ENCODE peak calls at places on chromosomes 7 and 10, in ten cellular contexts. W, V, E, U, F, H, D, M, A and B are unnamed samples.

GRCh38 chr7:158094671-158095256 is 492.9 kb downstream of the PTPRN2 start:
- DNase-seq in H (no peak), F (no peak), E (no peak), W (no peak), M (no peak), A (no peak), D (no peak), V (no peak), U (no peak), B (no peak)

GRCh38 chr10:72316748-72317435 is 37.8 kb downstream of the DNAJB12 start:
- DNase-seq in M (no peak), F (no peak), V (no peak), A (peak), W (no peak), E (peak), H (no peak), U (peak), D (peak), B (no peak)

GRCh38 chr10:22893776-22894175 is 34.1 kb upstream of the ARMC3 start:
- DNase-seq in M (no peak), F (no peak), H (no peak), W (no peak), A (no peak), D (no peak), U (no peak), V (no peak), E (no peak), B (no peak)

GRCh38 chr7:7178081-7178480 is 4.3 kb upstream of the C1GALT1 start:
- DNase-seq in F (no peak), W (no peak), V (no peak), M (no peak), A (no peak), D (no peak), E (no peak), U (no peak), H (no peak), B (no peak)

GRCh38 chr7:4642468-4643203 is 39.5 kb upstream of the FOXK1 start:
- DNase-seq in D (no peak), E (no peak), A (no peak), U (no peak), M (no peak), F (no peak), H (no peak), W (no peak), V (no peak), B (no peak)

GRCh38 chr7:18045171-18045570 is 17.5 kb upstream of the PRPS1L1 start:
- DNase-seq in V (no peak), W (no peak), H (no peak), E (no peak), D (no peak), U (no peak), M (no peak), F (no peak), A (no peak), B (no peak)

GRCh38 chr7:93232673-93233018 is 480 bp downstream of the VPS50 start:
- DNase-seq in H (no peak), U (peak), M (no peak), V (no peak), W (no peak), E (no peak), A (no peak), D (no peak), F (no peak), B (no peak)

GRCh38 chr10:34305189-34305588 is 509.9 kb downstream of the PARD3 start:
- DNase-seq in M (no peak), W (no peak), D (no peak), U (peak), V (no peak), H (peak), F (no peak), E (no peak), A (no peak), B (no peak)

GRCh38 chr10:16996530-16996964 is 133.1 kb downstream of the CUBN start:
- DNase-seq in M (no peak), U (no peak), F (no peak), E (no peak), D (no peak), H (no peak), W (peak), V (no peak), A (no peak), B (no peak)

GRCh38 chr7:107931740-107932515 is 40.9 kb downstream of the DLD start:
- DNase-seq in H (no peak), E (peak), M (no peak), F (no peak), U (no peak), A (peak), V (no peak), D (no peak), W (no peak), B (no peak)

GRCh38 chr10:83076443-83076842 is 1062.9 kb upstream of the GHITM start:
- DNase-seq in E (no peak), V (no peak), M (no peak), A (no peak), U (no peak), D (no peak), H (no peak), F (no peak), W (no peak), B (no peak)

GRCh38 chr7:94297397-94297838 is 97.3 kb upstream of the COL1A2 start:
- DNase-seq in V (peak), F (no peak), E (peak), H (no peak), M (peak), A (no peak), D (no peak), W (peak), U (no peak), B (no peak)

GRCh38 chr7:18163091-18163490 is 135.4 kb upstream of the PRPS1L1 start:
- DNase-seq in H (no peak), V (no peak), M (no peak), E (no peak), D (no peak), W (no peak), U (no peak), F (no peak), A (no peak), B (no peak)

GRCh38 chr10:52541082-52541481 is 227.0 kb downstream of the DKK1 start:
- DNase-seq in F (no peak), D (no peak), E (no peak), W (peak), M (no peak), U (no peak), V (peak), A (no peak), H (no peak), B (no peak)

GRCh38 chr10:94133239-94133638 is 139.5 kb downstream of the PLCE1 start:
- DNase-seq in D (no peak), H (no peak), F (peak), W (no peak), M (no peak), U (no peak), V (no peak), A (peak), E (peak), B (no peak)

GRCh38 chr7:7119668-7120208 is 62.6 kb upstream of the C1GALT1 start:
- DNase-seq in H (no peak), D (no peak), E (peak), A (no peak), W (no peak), F (no peak), M (no peak), U (no peak), V (no peak), B (no peak)

GRCh38 chr7:140723002-140723401 is 26.5 kb downstream of the NDUFB2 start:
- DNase-seq in E (no peak), W (no peak), D (no peak), F (no peak), A (no peak), V (no peak), H (no peak), M (no peak), U (no peak), B (no peak)

GRCh38 chr10:67297637-67298181 is 371.9 kb downstream of the LRRTM3 start:
- DNase-seq in F (no peak), V (no peak), A (no peak), H (no peak), D (no peak), E (no peak), M (no peak), W (no peak), U (no peak), B (no peak)

GRCh38 chr10:121734517-121735137 is 136.4 kb upstream of the FGFR2 start:
- DNase-seq in V (peak), W (peak), A (no peak), E (peak), F (no peak), U (peak), D (no peak), H (peak), M (no peak), B (peak)

GRCh38 chr10:1962025-1962424 is 224.7 kb upstream of the ADARB2 start:
- DNase-seq in U (peak), F (no peak), W (no peak), V (no peak), A (no peak), D (no peak), E (no peak), H (no peak), M (no peak), B (no peak)

GRCh38 chr7:44278451-44279161 is 46.8 kb downstream of the CAMK2B start:
- DNase-seq in H (no peak), F (peak), E (peak), A (no peak), V (peak), U (no peak), W (peak), M (no peak), D (peak), B (no peak)

GRCh38 chr7:79868010-79868409 is 266.6 kb upstream of the GNAI1 start:
- DNase-seq in E (no peak), D (no peak), F (no peak), W (peak), A (no peak), M (no peak), V (peak), U (no peak), H (no peak), B (no peak)

GRCh38 chr10:72034040-72034499 is 54.3 kb downstream of the SPOCK2 start:
- DNase-seq in F (no peak), U (no peak), H (no peak), W (no peak), D (no peak), A (no peak), V (no peak), M (no peak), E (no peak), B (no peak)

GRCh38 chr7:108442039-108442568 is 14.1 kb downstream of the NRCAM start:
- DNase-seq in U (no peak), H (no peak), D (no peak), F (no peak), A (no peak), W (no peak), E (no peak), V (no peak), M (no peak), B (no peak)

GRCh38 chr10:96627292-96627691 is 40.5 kb upstream of the TM9SF3 start:
- DNase-seq in F (no peak), H (no peak), A (no peak), W (no peak), M (no peak), E (no peak), D (no peak), U (no peak), V (no peak), B (no peak)

GRCh38 chr10:96625173-96625572 is 38.4 kb upstream of the TM9SF3 start:
- DNase-seq in V (no peak), A (no peak), F (no peak), H (no peak), E (no peak), M (no peak), U (no peak), W (no peak), D (no peak), B (no peak)

GRCh38 chr10:96622330-96622729 is 35.5 kb upstream of the TM9SF3 start:
- DNase-seq in F (no peak), D (no peak), W (no peak), M (no peak), A (no peak), E (no peak), V (no peak), H (no peak), U (peak), B (no peak)

DNA sequence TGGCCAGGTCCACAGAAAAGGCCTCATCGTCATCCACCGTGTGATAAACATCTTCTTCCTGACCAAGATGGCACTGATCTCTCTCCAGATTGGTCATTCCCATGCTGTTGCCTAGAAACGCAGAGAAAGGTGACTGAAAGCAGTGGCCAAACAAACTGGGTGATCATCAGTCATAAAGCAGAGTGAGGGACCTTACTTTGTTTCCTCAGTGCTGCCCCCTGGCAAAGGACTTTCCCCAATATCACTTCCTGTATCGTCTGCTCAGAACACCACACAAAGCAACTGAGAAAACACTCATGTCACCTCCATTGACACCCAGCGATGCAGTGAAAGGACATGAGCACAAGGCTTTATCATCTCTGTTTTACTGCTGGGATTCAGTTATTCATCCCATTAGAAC is 40.0 kb upstream of the TM9SF3 start:
- DNase-seq in E (no peak), M (no peak), U (peak), V (no peak), D (no peak), F (no peak), W (no peak), H (no peak), A (no peak), B (no peak)
- TF ChIP-seq CTCF in E (no peak), M (peak), U (peak), V (peak), D (no peak), F (no peak), W (no peak), H (no peak), A (no peak), B (peak)

GRCh38 chr10:60434418-60435046 is 44.9 kb upstream of the ANK3 start:
- DNase-seq in M (peak), F (no peak), H (peak), U (peak), V (peak), E (peak), W (peak), A (no peak), D (no peak), B (peak)
- TF ChIP-seq CTCF in M (peak), F (peak), H (peak), U (peak), V (peak), E (peak), W (peak), A (peak), D (peak), B (peak)

GRCh38 chr10:59126992-59127391 is 49.5 kb upstream of the PHYHIPL start:
- DNase-seq in F (no peak), E (no peak), U (no peak), H (no peak), V (no peak), A (no peak), D (no peak), W (no peak), M (no peak), B (no peak)

GRCh38 chr10:59126277-59126676 is 50.2 kb upstream of the PHYHIPL start:
- DNase-seq in F (no peak), H (no peak), E (no peak), D (no peak), A (no peak), M (no peak), W (no peak), U (no peak), V (no peak), B (no peak)

GRCh38 chr10:59129867-59130266 is 46.6 kb upstream of the PHYHIPL start:
- DNase-seq in A (no peak), F (no peak), D (no peak), W (no peak), E (no peak), V (no peak), U (no peak), M (no peak), H (no peak), B (no peak)

GRCh38 chr10:59131673-59132072 is 44.8 kb upstream of the PHYHIPL start:
- DNase-seq in A (no peak), H (no peak), D (no peak), M (no peak), W (no peak), E (no peak), F (no peak), V (no peak), U (no peak), B (no peak)

GRCh38 chr10:59127991-59128390 is 48.5 kb upstream of the PHYHIPL start:
- DNase-seq in U (no peak), M (no peak), D (no peak), V (no peak), F (no peak), A (no peak), W (no peak), H (no peak), E (no peak), B (no peak)
- TF ChIP-seq CTCF in U (no peak), M (no peak), D (no peak), V (no peak), F (no peak), A (no peak), W (no peak), H (no peak), E (no peak), B (no peak)

DNA sequence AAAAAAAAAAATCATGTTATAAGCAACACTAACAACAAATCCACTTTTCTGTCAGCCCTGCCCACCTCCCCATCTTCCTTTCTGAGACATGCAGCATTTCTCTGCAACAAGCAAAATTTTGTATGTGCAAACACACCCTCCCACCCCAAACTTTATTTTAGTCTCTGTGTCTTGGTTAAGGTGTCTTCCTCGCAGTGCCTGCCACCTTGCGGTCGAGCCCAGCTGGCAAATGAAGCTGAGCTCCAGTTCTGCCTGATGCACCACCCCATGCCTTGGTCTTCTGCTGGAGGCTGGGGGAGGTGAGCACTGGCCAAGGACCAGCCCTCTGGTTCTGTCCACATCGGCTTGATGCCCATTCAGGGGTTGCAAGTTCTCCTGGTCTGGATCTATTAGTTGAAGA is 206.3 kb downstream of the MGMT start:
- DNase-seq in H (no peak), U (no peak), M (no peak), F (no peak), W (no peak), D (no peak), A (no peak), E (no peak), V (no peak), B (no peak)
- TF ChIP-seq CTCF in H (no peak), U (no peak), M (no peak), F (no peak), W (no peak), D (no peak), A (no peak), E (no peak), V (no peak), B (no peak)

GRCh38 chr10:132836248-132836831 is 50.4 kb upstream of the NKX6-2 start:
- DNase-seq in V (no peak), E (peak), H (no peak), W (no peak), M (no peak), A (peak), F (peak), D (no peak), U (no peak), B (no peak)

GRCh38 chr10:132837905-132838304 is 52.0 kb upstream of the NKX6-2 start:
- DNase-seq in A (no peak), D (no peak), M (no peak), H (no peak), E (no peak), V (no peak), F (no peak), W (no peak), U (no peak), B (no peak)

GRCh38 chr10:132838346-132838970 is 52.5 kb upstream of the NKX6-2 start:
- DNase-seq in W (no peak), A (no peak), M (no peak), E (no peak), F (peak), U (no peak), H (no peak), V (no peak), D (no peak), B (no peak)

GRCh38 chr10:132835848-132836233 is 49.9 kb upstream of the NKX6-2 start:
- DNase-seq in U (no peak), V (no peak), D (no peak), M (no peak), H (no peak), F (no peak), A (no peak), W (no peak), E (no peak), B (no peak)

DNA sequence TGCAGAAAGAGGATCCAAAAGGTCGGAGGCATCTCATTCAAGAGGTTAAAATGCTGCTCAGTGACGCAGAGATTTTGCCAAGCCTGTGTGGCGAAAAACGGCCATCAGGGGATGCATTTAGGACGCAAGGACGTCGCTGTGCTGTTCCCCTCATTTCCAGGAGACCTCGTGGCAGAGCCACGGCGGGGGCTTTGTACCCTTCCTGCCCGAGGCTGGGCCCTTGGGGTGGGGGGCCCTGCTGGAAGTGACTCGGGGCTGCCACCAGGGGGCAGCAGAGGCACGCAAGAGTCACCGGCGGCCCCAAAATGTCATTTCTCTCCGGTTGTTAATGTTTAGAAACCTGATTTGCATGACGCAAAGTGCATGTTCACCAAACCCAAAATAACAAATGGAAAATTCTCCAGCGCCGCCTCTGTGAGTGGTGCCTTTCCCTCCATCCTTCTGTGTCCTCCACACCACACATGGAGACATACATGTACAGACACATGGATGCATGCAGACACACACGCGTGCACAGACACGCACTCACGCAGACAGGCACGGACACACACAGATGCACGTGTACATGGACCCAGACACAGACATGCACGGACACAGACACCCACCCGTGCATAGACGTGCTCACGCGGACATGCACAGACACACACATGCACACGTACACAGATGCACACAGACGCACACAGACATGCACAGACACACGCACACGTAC is 51.0 kb upstream of the NKX6-2 start:
- DNase-seq in V (peak), M (no peak), W (peak), F (peak), D (no peak), U (peak), E (peak), A (no peak), H (peak), B (peak)
- TF ChIP-seq CTCF in V (peak), M (peak), W (peak), F (peak), D (peak), U (peak), E (peak), A (peak), H (peak), B (peak)

GRCh38 chr7:746074-747061 is 19.3 kb upstream of the PRKAR1B start:
- DNase-seq in A (no peak), U (no peak), M (no peak), E (peak), W (no peak), H (no peak), F (no peak), D (peak), V (no peak), B (no peak)

GRCh38 chr7:749121-749520 is 22.0 kb upstream of the PRKAR1B start:
- DNase-seq in M (no peak), W (no peak), E (peak), U (no peak), D (peak), F (peak), V (peak), A (peak), H (no peak), B (no peak)

GRCh38 chr7:747186-747585 is 20.1 kb upstream of the PRKAR1B start:
- DNase-seq in A (no peak), H (no peak), U (no peak), V (no peak), D (peak), W (no peak), E (peak), F (no peak), M (no peak), B (no peak)

GRCh38 chr7:750111-750905 is 23.2 kb upstream of the PRKAR1B start:
- DNase-seq in U (no peak), V (no peak), D (peak), F (no peak), W (no peak), E (peak), A (peak), H (no peak), M (no peak), B (no peak)

GRCh38 chr7:748446-748845 is 21.4 kb upstream of the PRKAR1B start:
- DNase-seq in H (no peak), F (no peak), A (no peak), U (no peak), D (peak), V (no peak), W (no peak), M (no peak), E (peak), B (no peak)
- TF ChIP-seq CTCF in H (no peak), F (no peak), A (no peak), U (no peak), D (no peak), V (no peak), W (no peak), M (no peak), E (no peak), B (no peak)

DNA sequence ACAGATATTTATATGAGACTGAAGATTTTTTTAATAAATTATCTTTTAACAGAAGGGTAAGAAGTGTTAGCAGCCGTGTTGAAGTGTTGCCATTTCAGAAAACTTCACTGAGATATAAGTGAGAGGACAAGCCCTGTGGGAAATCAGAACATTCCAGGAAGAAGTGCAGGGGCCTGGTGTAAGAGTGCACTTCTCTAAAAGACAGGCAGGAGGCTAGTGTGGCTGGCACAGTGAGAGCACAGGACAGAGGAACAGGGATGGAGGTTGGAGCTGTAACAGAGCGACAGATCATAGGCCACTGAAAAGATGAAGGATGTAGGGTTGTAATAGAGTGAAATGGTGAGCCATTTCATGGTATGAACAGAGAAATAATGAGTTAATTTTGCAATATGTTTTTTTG is 608.9 kb downstream of the SORCS1 start:
- DNase-seq in H (no peak), A (no peak), F (no peak), W (no peak), M (no peak), D (no peak), E (no peak), V (peak), U (no peak), B (no peak)
- TF ChIP-seq CTCF in H (no peak), A (no peak), F (no peak), W (peak), M (peak), D (no peak), E (no peak), V (peak), U (no peak), B (no peak)